ENCODE peak calls at places on chromosomes 12 and 14, in six cellular contexts. E is GM23338, K is K562, O is GM12878, R is H1, P is HepG2. B is an unnamed sample.

GRCh38 chr14:66284346-66284745 is 201.8 kb upstream of the CCDC196 start:
- DNase-seq in E (no peak), K (no peak), O (no peak), R (no peak), P (peak), B (no peak)

GRCh38 chr12:53618340-53618739 is 7.8 kb downstream of the ATF7 start:
- DNase-seq in E (no peak), K (no peak), O (no peak), R (no peak), P (no peak), B (no peak)

GRCh38 chr14:89543420-89543790 is 126.4 kb upstream of the FOXN3 start:
- DNase-seq in E (peak), K (no peak), O (no peak), R (no peak), P (no peak), B (no peak)

GRCh38 chr12:17992002-17992656 is 97.9 kb downstream of the RERGL start:
- DNase-seq in E (peak), K (peak), O (peak), R (no peak), P (peak), B (peak)

GRCh38 chr12:60335765-60336164 is 739.9 kb downstream of the SLC16A7 start:
- DNase-seq in E (peak), K (no peak), O (no peak), R (no peak), P (no peak), B (no peak)

GRCh38 chr12:59432057-59432456 is 163.8 kb upstream of the SLC16A7 start:
- DNase-seq in E (no peak), K (no peak), O (no peak), R (no peak), P (no peak), B (no peak)

GRCh38 chr14:61696753-61697318 is 1.5 kb downstream of the HIF1A start:
- DNase-seq in E (no peak), K (no peak), O (no peak), R (no peak), P (no peak), B (no peak)

GRCh38 chr12:93950321-93950720 is 198.1 kb upstream of the PLXNC1 start:
- DNase-seq in E (no peak), K (no peak), O (no peak), R (no peak), P (no peak), B (no peak)

GRCh38 chr12:107522692-107523477 is 162.7 kb upstream of the PWP1 start:
- DNase-seq in E (peak), K (peak), O (no peak), R (peak), P (peak), B (peak)

GRCh38 chr14:53180272-53181221 is 27.4 kb upstream of the DDHD1 start:
- DNase-seq in E (peak), K (peak), O (peak), R (peak), P (peak), B (peak)

GRCh38 chr14:65991124-65991523 is 495.0 kb upstream of the CCDC196 start:
- DNase-seq in E (no peak), K (no peak), O (no peak), R (no peak), P (no peak), B (no peak)

GRCh38 chr14:74973003-74973614 is 17.7 kb upstream of the PGF start:
- DNase-seq in E (no peak), K (no peak), O (no peak), R (no peak), P (no peak), B (no peak)

GRCh38 chr14:31934767-31935266 is 142.3 kb upstream of the ARHGAP5 start:
- DNase-seq in E (peak), K (no peak), O (no peak), R (no peak), P (peak), B (peak)

GRCh38 chr12:32126720-32127119 is 20.1 kb downstream of the BICD1 start:
- DNase-seq in E (no peak), K (no peak), O (no peak), R (no peak), P (no peak), B (no peak)

GRCh38 chr14:61227893-61228591 is 53.1 kb downstream of the TMEM30B start:
- DNase-seq in E (no peak), K (no peak), O (no peak), R (no peak), P (no peak), B (no peak)

GRCh38 chr12:94286580-94287244 is 138.3 kb downstream of the PLXNC1 start:
- DNase-seq in E (no peak), K (no peak), O (no peak), R (no peak), P (no peak), B (no peak)

GRCh38 chr14:64387232-64387737 is 868 bp upstream of the MTHFD1 start:
- DNase-seq in E (peak), K (peak), O (no peak), R (no peak), P (peak), B (no peak)

GRCh38 chr12:6943387-6943718 is 263 bp upstream of the RNU7-1 start:
- DNase-seq in E (peak), K (peak), O (no peak), R (no peak), P (peak), B (peak)

GRCh38 chr12:128820723-128821432 is 2.9 kb downstream of the SLC15A4 start:
- DNase-seq in E (no peak), K (no peak), O (no peak), R (no peak), P (no peak), B (no peak)

GRCh38 chr12:115023898-115024297 is 339.9 kb upstream of the TBX3 start:
- DNase-seq in E (no peak), K (no peak), O (no peak), R (no peak), P (no peak), B (no peak)

GRCh38 chr12:6866920-6867406 is 368 bp upstream of the TPI1 start:
- DNase-seq in E (no peak), K (no peak), O (no peak), R (no peak), P (no peak), B (peak)

GRCh38 chr12:1122803-1123202 is 131.8 kb downstream of the ERC1 start:
- DNase-seq in E (no peak), K (peak), O (no peak), R (no peak), P (no peak), B (no peak)

GRCh38 chr12:100189241-100190012 is 11.2 kb upstream of the ACTR6 start:
- DNase-seq in E (no peak), K (no peak), O (no peak), R (no peak), P (no peak), B (no peak)

GRCh38 chr12:106903241-106903950 is 52.3 kb upstream of the TMEM263 start:
- DNase-seq in E (peak), K (peak), O (no peak), R (peak), P (peak), B (peak)

GRCh38 chr14:33959692-33960151 is 8.8 kb upstream of the EGLN3 start:
- DNase-seq in E (peak), K (no peak), O (no peak), R (no peak), P (no peak), B (peak)

GRCh38 chr14:68094158-68094557 is 274.6 kb downstream of the RAD51B start:
- DNase-seq in E (no peak), K (no peak), O (no peak), R (no peak), P (no peak), B (no peak)

GRCh38 chr12:3116106-3116898 is 39.1 kb downstream of the TSPAN9 start:
- DNase-seq in E (no peak), K (no peak), O (no peak), R (no peak), P (no peak), B (no peak)

GRCh38 chr14:52563120-52563519 is 10.5 kb downstream of the GPR137C start:
- DNase-seq in E (no peak), K (no peak), O (no peak), R (no peak), P (no peak), B (no peak)

GRCh38 chr12:110934093-110934852 is 13.9 kb upstream of the MYL2 start:
- DNase-seq in E (peak), K (no peak), O (no peak), R (no peak), P (peak), B (no peak)

GRCh38 chr14:44565968-44566367 is 58.9 kb upstream of the FSCB start:
- DNase-seq in E (no peak), K (no peak), O (no peak), R (no peak), P (no peak), B (no peak)

GRCh38 chr14:26984318-26985177 is 386.7 kb upstream of the NOVA1 start:
- DNase-seq in E (peak), K (peak), O (no peak), R (peak), P (peak), B (peak)

DNA sequence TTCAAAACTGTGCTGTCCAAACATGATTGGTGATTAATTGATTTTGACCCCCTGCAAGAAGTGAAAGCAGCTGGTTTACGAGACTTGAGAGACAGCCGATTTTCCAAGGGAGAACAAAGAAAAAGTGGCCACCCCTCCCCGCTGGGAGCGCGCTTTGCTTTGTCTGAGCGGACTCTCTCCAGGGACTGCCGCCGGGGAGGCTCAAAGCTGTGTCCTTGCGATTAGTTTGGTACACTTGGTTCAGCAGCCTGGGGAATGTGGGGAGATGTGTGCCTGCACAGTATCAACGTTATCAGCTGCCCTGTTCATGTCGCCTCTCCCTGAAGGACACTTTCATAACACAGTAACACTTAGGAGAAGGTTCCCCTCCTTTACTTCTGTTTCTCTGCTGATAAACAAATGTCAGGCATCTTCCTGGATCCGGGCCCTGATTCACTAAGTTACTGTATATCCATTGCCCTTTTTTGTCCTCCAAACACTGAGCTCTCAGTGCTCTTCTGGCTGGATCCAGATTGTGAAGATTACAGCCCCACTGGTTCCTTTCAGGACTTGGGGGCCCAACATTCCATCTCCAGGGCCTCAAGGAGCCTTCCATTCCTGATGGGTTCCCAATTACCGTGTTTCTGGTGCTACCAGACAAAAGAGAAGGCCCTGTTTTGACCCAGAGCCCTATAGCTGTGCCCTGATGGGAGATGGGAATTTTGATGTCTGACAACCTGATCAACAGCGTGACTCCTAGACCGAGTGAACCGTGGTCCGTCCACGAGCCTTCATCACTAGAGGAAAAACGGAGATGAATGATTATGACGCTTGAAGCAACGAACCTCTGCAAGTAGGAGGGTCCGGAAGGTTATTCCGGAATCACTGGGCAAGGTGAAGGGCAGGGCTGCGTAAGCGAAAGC is 31.7 kb upstream of the TUBA1C start:
- DNase-seq in E (peak), K (peak), O (no peak), R (no peak), P (peak), B (peak)
- TF ChIP-seq CREB1 in E (no peak), K (peak), O (no peak), R (no peak), P (no peak), B (no peak)

DNA sequence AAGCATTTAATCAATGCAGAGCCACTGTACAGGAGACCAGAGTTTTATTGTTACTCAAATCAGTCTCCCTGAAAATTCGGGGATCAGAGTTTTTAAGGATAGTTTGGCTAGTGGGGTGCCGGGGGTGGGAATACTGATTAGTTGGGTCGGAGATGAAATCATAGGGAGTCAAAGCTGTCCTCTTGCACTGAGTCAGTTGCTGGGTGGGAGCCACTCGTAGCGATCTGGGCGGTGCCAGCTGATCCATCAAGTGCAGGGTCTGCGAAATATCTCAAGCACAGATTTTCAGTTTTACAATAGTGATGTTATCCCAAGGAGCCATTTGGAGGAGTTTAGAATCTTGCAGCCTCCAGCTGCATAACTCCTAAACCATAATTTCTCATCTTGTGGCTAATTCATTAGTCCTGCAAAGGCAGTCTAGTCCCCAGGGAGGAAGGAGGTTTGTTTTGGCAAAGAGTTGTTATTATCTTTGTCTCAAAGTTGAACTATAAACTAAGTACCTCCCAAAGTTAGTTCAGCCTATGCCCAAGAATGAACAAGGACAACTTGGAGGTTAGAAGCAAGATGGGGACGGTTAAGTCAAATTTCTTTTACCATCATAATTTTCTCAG is 169.4 kb upstream of the PLEKHG7 start:
- DNase-seq in E (no peak), K (no peak), O (no peak), R (no peak), P (no peak), B (no peak)
- TF ChIP-seq CREB1 in E (no peak), K (no peak), O (no peak), R (no peak), P (no peak), B (no peak)

DNA sequence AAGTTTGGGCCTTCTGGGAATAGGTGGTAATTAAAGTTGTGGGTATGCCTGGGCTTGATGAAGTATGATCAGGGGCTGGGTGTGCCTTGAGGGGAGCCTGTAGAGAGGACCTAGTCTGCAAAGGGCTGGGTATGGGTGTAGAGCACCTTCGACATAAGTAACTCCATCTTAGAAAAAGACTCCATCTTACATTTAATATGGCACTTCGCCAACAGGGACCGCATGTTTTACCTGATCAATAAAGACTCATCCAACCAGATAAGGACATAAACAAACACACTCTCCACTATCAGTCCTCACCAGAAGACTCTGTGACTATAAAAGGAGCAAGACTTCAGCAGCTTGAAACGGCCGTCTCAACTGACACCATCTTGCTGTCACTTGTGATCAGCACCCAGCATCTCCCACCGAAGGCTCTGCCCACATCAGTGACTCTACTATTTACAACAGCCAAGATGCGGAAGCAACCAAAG is 23.5 kb upstream of the GPR68 start:
- DNase-seq in E (no peak), K (peak), O (no peak), R (no peak), P (no peak), B (no peak)
- TF ChIP-seq CREB1 in E (no peak), K (peak), O (no peak), R (no peak), P (no peak), B (no peak)

DNA sequence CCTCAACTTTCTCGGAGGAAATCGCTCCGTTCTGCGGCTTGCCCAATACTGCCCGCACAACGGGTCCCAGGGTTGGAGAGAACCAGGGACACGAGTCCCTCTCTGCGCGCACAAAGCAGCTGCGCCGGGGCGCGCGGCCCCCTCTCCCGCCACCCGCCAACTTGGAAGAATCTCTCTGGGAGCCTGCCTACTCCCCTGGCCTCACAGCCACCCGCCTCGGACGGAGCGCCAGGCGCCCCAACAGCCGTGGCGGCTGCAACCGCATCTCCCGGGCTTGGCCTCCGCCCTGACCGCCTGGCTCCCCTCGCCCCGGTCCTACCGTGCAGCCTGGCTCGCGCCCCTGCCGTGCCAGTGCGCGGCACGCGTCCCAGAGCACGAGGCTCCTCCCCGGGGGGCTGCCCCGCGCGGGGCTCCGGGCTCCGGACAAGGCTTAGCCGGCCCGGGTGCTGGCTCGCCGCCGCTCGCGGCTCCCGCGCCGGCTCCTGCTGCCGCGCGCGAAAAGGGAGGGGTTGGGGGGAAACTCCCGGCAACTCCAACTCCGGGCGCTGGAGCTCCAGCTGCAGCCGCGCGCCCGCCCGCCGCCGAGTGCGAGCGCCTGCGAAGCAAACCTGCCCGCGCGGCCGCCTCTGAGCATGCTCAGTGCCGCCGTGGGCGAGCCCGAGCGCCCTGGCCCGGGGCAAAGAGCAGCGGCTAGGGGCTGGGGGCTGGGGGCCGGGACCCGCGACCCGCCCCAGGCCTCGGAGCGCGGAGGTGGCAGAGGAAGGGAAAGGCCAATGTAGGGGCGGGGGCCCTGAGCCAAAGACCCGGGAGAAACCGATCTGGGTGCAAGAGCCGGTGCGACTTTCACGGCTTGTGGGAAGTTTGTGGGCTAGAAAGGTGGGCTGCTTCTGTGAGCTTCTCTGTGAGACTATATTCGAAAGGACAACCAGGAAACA is at the start of gene STXBP6:
- DNase-seq in E (peak), K (no peak), O (no peak), R (no peak), P (peak), B (peak)
- TF ChIP-seq CREB1 in E (no peak), K (no peak), O (no peak), R (no peak), P (no peak), B (no peak)

DNA sequence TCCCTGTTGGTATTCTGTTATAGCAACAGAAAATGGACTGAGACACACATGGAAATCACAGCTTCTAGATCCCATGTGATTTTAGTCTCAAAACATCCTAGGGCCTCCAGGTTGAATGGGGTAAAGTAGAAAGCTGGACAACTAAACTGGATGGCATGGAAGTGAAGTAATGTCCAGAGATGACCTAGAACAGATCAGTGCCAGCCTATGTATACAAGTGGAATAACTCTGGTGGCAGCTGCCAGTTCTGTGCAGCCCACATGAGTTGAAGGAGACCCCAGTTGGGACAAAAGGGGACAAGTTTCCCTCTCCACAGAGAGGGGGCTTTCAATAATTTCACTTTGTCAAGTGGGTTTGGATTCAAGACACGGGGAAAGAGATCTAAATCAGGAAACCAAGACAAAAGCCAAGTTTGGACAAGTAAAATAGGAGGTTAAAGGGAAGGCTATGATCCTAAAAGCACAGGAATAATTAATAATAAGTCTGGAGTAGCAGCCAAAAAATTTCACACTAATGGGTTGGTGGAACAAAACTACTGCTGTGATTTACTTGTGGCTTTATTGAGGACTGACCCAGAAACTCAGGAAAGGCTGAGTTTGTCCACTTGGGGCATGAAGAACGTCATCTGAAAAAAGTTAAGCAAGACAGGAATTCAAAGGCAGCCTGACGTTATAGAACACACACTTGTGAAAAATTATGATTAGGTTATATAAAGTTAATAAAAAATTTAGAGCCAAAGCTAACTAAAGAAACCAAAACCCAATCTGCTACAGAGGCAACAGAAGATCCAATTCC is 11.7 kb downstream of the KIF21A start:
- DNase-seq in E (no peak), K (no peak), O (no peak), R (no peak), P (no peak), B (no peak)
- TF ChIP-seq CREB1 in E (no peak), K (no peak), O (no peak), R (no peak), P (no peak), B (no peak)

GRCh38 chr12:78209851-78210493 is 379.3 kb downstream of the NAV3 start:
- DNase-seq in E (no peak), K (no peak), O (no peak), R (no peak), P (no peak), B (no peak)
- TF ChIP-seq CREB1 in E (no peak), K (no peak), O (no peak), R (no peak), P (no peak), B (no peak)

GRCh38 chr12:40552868-40553267 is 139.4 kb upstream of the CNTN1 start:
- DNase-seq in E (no peak), K (no peak), O (no peak), R (no peak), P (no peak), B (no peak)
- TF ChIP-seq CREB1 in E (no peak), K (no peak), O (no peak), R (no peak), P (no peak), B (no peak)

B was measured in WTC11.